ENCODE peak calls at places on chromosomes 4 and X, in six cellular contexts. S is activated B cell treated with CpG ODN at 0.5 μM for 24 hours, U is dorsolateral prefrontal cortex, T is cardiac fibroblast, D is MCF 10A, N is mammary epithelial cell. I is an unnamed sample.

GRCh38 chr4:79467246-79467932 is 59.4 kb upstream of the GK2 start:
- DNase-seq in S (no peak), U (no peak), T (peak), D (peak), N (no peak), I (no peak)

GRCh38 chrX:103441878-103442535 is 65.7 kb downstream of the BEX3 start:
- DNase-seq in S (no peak), U (no peak), T (no peak), D (peak), N (peak), I (no peak)

GRCh38 chr4:158172558-158173258 is at the start of gene GASK1B:
- DNase-seq in S (no peak), U (no peak), T (peak), D (peak), N (peak), I (no peak)

GRCh38 chr4:38670939-38671593 is 7.1 kb downstream of the KLF3 start:
- DNase-seq in S (no peak), U (no peak), T (no peak), D (no peak), N (no peak), I (peak)

GRCh38 chr4:137063961-137064360 is 468.3 kb downstream of the PCDH18 start:
- DNase-seq in S (no peak), U (no peak), T (no peak), D (no peak), N (no peak), I (no peak)

GRCh38 chrX:19046343-19047215 is 62.7 kb upstream of the PHKA2 start:
- DNase-seq in S (no peak), U (no peak), T (peak), D (peak), N (peak), I (no peak)

GRCh38 chrX:8192276-8192675 is 21.2 kb upstream of the VCX2 start:
- DNase-seq in S (no peak), U (no peak), T (no peak), D (no peak), N (no peak), I (no peak)

GRCh38 chr4:72919937-72920336 is 149.6 kb downstream of the COX18 start:
- DNase-seq in S (no peak), U (no peak), T (peak), D (no peak), N (no peak), I (no peak)

GRCh38 chrX:20609916-20610415 is 343.3 kb upstream of the RPS6KA3 start:
- DNase-seq in S (no peak), U (no peak), T (no peak), D (no peak), N (no peak), I (no peak)

GRCh38 chr4:176436500-176436973 is 116.8 kb downstream of the SPCS3 start:
- DNase-seq in S (no peak), U (no peak), T (peak), D (peak), N (peak), I (no peak)

GRCh38 chrX:112235547-112235946 is 153.0 kb upstream of the TRPC5 start:
- DNase-seq in S (no peak), U (no peak), T (no peak), D (no peak), N (no peak), I (no peak)

DNA sequence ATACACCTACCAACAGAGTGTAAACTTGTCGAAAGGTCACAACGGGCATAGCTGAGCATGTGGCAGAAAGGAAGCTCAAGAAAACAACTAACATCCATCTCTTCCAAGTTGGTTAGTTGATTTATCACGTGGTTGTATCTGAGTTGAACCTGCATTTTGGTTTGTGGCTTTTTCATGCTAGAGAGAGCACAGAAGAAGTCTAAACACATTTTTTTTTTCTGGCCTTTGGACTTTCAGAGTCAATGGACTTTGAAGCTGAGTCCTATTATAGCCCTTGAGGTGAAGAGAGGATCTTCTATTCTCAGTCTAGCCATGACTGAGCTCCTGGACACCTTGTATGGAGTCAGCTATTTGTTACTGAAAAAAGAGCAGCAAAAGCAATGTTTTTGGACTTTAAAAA is 150.6 kb upstream of the TRPC5 start:
- DNase-seq in S (no peak), U (no peak), T (no peak), D (no peak), N (no peak), I (no peak)
- TF ChIP-seq CTCF in S (no peak), U (no peak), T (no peak), D (no peak), N (no peak), I (no peak)

DNA sequence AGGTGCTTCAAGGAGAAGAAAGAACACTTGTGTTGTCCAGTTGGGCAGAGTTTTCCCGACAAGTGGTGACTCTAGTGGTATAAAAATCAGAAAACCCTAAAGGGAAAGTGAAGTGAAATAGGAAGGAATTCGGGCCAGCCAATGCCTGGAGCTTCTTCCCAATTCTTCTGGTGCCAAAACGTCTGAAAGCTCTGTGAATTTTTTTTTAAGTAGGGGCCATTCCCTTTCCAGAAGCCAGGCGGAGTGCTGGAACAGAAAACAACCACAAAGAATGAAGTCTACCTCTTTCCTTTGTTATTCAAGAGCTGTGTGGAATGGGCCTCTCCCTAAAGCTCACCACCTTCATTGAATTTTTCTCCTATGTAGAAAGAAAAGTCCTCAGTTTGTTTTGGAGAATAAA is 43.1 kb upstream of the PPARGC1A start:
- DNase-seq in S (no peak), U (no peak), T (peak), D (peak), N (no peak), I (no peak)
- TF ChIP-seq CTCF in S (no peak), U (no peak), T (no peak), D (peak), N (peak), I (no peak)

GRCh38 chr4:139844057-139844456 is 178.4 kb downstream of the MGST2 start:
- DNase-seq in S (no peak), U (no peak), T (peak), D (peak), N (no peak), I (no peak)

GRCh38 chr4:139843643-139844042 is 178.0 kb downstream of the MGST2 start:
- DNase-seq in S (no peak), U (no peak), T (no peak), D (no peak), N (no peak), I (no peak)

GRCh38 chr4:139839664-139840063 is 174.0 kb downstream of the MGST2 start:
- DNase-seq in S (no peak), U (no peak), T (no peak), D (no peak), N (no peak), I (no peak)

GRCh38 chr4:139840773-139841172 is 175.2 kb downstream of the MGST2 start:
- DNase-seq in S (no peak), U (no peak), T (no peak), D (no peak), N (no peak), I (no peak)

DNA sequence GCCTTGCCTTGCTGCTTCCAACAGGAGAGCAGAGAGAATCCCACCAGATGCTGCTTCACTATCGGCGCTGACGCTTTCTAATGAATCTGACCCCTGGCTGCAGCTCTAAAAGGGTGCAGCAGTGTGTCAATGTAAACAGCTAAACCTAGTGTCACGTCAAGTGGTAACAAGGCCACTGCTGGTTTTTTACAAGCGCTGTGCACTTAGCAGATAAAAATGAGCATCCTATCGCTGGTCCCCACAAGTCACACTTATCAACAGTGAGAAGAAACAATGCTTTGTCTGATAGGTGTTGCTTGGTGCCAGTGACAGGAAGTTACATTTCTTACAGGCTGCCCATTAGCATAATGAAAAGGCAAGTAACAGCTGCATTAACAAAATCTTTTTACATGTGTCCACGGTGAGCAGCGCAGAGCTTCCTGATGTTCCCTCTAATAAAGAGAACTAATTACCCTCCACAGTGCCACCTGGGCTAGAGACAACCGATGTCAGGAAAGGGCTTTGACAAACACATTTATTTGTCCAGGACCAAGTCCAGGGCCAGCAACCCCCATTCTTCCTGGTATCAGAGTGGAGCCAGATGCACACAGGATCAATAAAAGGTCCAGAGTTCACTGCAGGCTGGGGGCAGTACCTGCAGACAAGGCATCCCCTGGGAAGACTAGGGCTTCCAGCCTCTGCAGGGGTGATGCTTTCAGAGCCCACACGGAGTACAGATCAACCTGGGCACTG is 176.0 kb downstream of the MGST2 start:
- DNase-seq in S (no peak), U (no peak), T (no peak), D (no peak), N (no peak), I (no peak)
- TF ChIP-seq CTCF in S (no peak), U (no peak), T (no peak), D (no peak), N (no peak), I (no peak)

DNA sequence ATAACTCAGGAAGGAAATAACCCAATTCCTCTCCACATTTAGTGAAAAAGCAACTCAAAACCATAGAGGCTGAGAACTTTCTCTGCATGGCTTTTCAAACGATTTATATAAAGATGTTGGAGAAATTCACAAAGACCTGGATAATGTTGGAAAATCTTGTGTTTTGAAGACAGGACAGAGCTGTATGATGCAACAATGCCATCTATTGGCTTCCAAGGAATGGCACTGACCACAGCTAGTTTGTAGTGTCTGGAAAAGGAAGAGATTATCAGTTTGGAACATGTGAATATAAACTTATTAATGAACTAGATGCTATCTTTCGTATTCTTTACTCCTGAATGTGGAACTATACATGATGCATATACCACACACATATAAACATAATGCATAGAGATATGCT is 503.6 kb downstream of the IL1RAPL1 start:
- DNase-seq in S (no peak), U (no peak), T (peak), D (peak), N (no peak), I (no peak)
- TF ChIP-seq CTCF in S (no peak), U (peak), T (no peak), D (peak), N (peak), I (no peak)

GRCh38 chr4:128484896-128485295 is 197.3 kb upstream of the PGRMC2 start:
- DNase-seq in S (no peak), U (no peak), T (no peak), D (no peak), N (no peak), I (no peak)

GRCh38 chr4:128483816-128484215 is 196.2 kb upstream of the PGRMC2 start:
- DNase-seq in S (no peak), U (no peak), T (peak), D (no peak), N (no peak), I (no peak)

GRCh38 chr4:128483041-128483440 is 195.4 kb upstream of the PGRMC2 start:
- DNase-seq in S (no peak), U (no peak), T (no peak), D (no peak), N (no peak), I (no peak)

DNA sequence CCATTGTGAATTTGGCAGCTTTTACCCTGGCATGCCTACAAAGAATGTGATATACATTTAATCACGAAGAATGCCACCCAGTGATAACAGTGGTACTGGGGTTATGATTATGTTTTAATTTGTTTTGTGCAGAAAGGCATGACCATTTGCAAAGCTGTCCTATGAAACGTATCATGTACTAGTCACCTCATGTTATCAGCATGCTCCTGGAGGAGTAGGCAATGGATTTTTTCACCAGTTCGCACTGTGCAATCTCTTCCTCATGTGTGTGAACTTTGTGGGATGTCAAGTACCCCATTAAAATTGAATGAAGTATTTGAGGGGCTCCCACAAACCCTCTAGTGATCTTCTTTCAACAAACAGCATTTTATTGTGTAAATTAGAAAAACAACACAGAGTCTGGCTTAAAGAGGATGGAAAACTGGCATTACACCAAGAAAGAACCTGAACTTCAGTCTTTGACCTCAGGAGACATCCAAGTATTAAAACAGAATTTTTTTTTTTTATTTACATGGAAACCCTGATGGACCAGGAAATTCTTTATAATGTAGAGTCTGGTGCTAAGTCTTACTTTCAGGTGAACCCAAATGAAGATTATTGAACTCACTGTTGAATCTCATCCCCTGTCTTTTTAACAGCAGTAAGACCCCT is 200.6 kb upstream of the PGRMC2 start:
- DNase-seq in S (no peak), U (no peak), T (no peak), D (no peak), N (no peak), I (no peak)
- TF ChIP-seq CTCF in S (no peak), U (no peak), T (no peak), D (no peak), N (no peak), I (no peak)

DNA sequence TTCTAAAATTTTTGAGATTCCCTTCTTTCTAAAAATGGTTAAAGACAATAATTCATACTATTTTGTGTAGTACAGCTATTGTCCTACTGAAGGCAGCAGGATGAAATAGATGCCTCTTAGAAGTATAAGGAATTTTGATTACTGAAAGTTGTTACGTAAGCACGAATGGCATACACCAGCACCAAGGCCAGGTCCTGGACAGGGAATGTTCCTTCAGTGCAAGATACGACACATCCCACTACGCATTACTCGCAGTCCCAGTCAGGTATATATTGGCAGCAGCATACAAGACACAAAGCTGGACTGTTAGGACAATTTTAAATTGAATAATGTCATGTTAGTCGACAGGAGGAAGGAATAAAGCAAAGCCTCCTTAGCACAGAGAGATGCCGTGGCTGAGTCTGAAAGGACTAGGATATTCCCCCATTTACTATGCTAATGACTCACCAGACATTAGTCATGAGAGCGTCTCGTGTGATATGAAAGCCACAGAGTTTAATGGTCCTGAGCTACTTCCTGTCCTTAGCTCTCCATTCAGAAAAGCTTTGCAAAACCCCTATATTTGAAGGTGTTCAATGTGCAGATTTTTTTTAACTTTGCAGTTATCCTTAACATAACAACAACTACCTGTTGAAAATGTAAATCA is 504.3 kb downstream of the FAM133A start:
- DNase-seq in S (no peak), U (no peak), T (peak), D (peak), N (peak), I (no peak)
- TF ChIP-seq CTCF in S (no peak), U (no peak), T (no peak), D (no peak), N (no peak), I (no peak)

I was measured in CD14-positive monocyte.